ENCODE peak calls at places on chromosomes 6 and 20, in six cellular contexts. Z, M, U, R, H and B are unnamed samples. For H3K4me1, the result is how much of the 10 kb centered on the place peaks cover.

GRCh38 chr20:19886666-19887288 is 128.7 kb downstream of the RIN2 start:
- DNase-seq in Z (no peak), M (peak), U (no peak), R (no peak), H (peak), B (no peak)

GRCh38 chr6:119184008-119184665 is 105.7 kb upstream of the FAM184A start:
- DNase-seq in Z (no peak), M (peak), U (no peak), R (no peak), H (no peak), B (no peak)

GRCh38 chr6:72260489-72260888 is 361.4 kb upstream of the KCNQ5 start:
- DNase-seq in Z (no peak), M (peak), U (no peak), R (no peak), H (no peak), B (no peak)

GRCh38 chr6:12288211-12288618 is 1.9 kb upstream of the EDN1 start:
- DNase-seq in Z (no peak), M (no peak), U (no peak), R (no peak), H (no peak), B (no peak)

GRCh38 chr20:53402233-53403005 is 191.2 kb downstream of the ZNF217 start:
- DNase-seq in Z (no peak), M (no peak), U (no peak), R (no peak), H (no peak), B (no peak)

GRCh38 chr6:135334169-135334568 is 153.1 kb downstream of the MYB start:
- DNase-seq in Z (no peak), M (peak), U (no peak), R (no peak), H (no peak), B (no peak)

GRCh38 chr6:170522565-170523183 is 30.4 kb downstream of the PSMB1 start:
- DNase-seq in Z (no peak), M (peak), U (no peak), R (no peak), H (no peak), B (no peak)

GRCh38 chr6:35496851-35497570 is at the start of gene TEAD3:
- DNase-seq in Z (no peak), M (peak), U (peak), R (peak), H (peak), B (no peak)

GRCh38 chr6:157825243-157825904 is 2.3 kb downstream of the SNX9 start:
- DNase-seq in Z (no peak), M (peak), U (no peak), R (no peak), H (no peak), B (no peak)

GRCh38 chr20:60006261-60006660 is 48.0 kb downstream of the CDH26 start:
- DNase-seq in Z (no peak), M (no peak), U (no peak), R (no peak), H (no peak), B (peak)

GRCh38 chr20:5658897-5659296 is 91.3 kb upstream of the SHLD1 start:
- DNase-seq in Z (no peak), M (peak), U (peak), R (peak), H (peak), B (no peak)

GRCh38 chr6:20534906-20535305 is 649 bp downstream of the CDKAL1 start:
- DNase-seq in Z (no peak), M (no peak), U (no peak), R (no peak), H (no peak), B (no peak)

GRCh38 chr6:168355716-168356522 is 36.3 kb upstream of the DACT2 start:
- DNase-seq in Z (no peak), M (no peak), U (peak), R (peak), H (peak), B (no peak)

GRCh38 chr6:84575264-84575663 is 189.1 kb downstream of the TBX18 start:
- DNase-seq in Z (no peak), M (no peak), U (no peak), R (no peak), H (no peak), B (no peak)

DNA sequence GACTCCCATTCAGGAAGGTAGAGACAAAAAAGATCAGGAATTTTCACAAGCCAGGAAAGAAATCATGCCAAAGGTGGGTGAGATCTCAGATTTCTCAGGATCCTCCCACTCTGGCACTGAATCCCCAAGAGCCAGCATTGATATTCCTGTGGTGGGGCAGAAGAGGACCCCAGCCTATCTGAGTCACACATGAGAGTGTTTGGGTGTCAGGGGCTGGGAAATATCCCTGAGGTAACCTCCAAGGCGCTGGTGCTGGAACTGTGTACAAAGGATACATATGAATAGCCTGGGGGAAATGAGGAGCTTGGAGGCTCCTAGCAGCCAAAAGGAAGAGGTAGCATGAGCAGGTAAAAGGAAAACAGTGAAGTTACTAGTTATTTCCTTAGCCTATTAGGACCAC is 369.4 kb downstream of the BTBD9 start:
- DNase-seq in Z (no peak), M (no peak), U (no peak), R (no peak), H (no peak), B (no peak)
- H3K4me1 ChIP-seq in Z (under half), M (under half), U (half or more), R (under half), H (under half), B (under half)

DNA sequence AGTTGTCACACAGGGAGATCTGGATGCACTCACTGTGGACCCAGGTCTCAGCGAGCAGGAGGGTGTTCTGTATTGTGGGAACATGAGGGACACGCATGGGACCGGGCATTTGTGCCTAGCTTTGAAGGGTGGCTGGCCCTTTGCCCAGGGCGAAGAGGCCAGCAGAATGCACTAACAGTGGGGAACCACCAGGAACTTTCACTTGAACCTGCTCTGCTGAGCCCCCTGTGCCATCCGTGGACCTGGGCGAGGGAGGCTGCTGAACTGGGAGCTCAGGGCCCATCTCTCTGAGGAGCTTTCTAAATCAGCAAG is 1.2 kb upstream of the ULBP2 start:
- DNase-seq in Z (no peak), M (no peak), U (no peak), R (no peak), H (no peak), B (no peak)
- H3K27ac ChIP-seq in Z (no peak), M (no peak), U (no peak), R (no peak), H (no peak), B (no peak)

GRCh38 chr6:110874880-110875547 is 429 bp downstream of the AMD1 start:
- DNase-seq in Z (no peak), M (no peak), U (no peak), R (peak), H (peak), B (no peak)
- TF ChIP-seq POLR2A in Z (no peak), M (no peak), U (no peak), R (no peak), H (no peak), B (no peak)

GRCh38 chr6:111530777-111531176 is 47.8 kb upstream of the REV3L start:
- DNase-seq in Z (no peak), M (no peak), U (no peak), R (no peak), H (no peak), B (no peak)

GRCh38 chr6:111530218-111530617 is 47.2 kb upstream of the REV3L start:
- DNase-seq in Z (no peak), M (no peak), U (no peak), R (no peak), H (no peak), B (no peak)

GRCh38 chr6:111533087-111533784 is 50.2 kb upstream of the REV3L start:
- DNase-seq in Z (no peak), M (no peak), U (no peak), R (no peak), H (no peak), B (no peak)

GRCh38 chr6:111536888-111537287 is 53.9 kb upstream of the REV3L start:
- DNase-seq in Z (no peak), M (no peak), U (peak), R (peak), H (no peak), B (no peak)

GRCh38 chr6:111534366-111534765 is 51.3 kb upstream of the REV3L start:
- DNase-seq in Z (no peak), M (peak), U (peak), R (peak), H (peak), B (no peak)
- H3K4me1 ChIP-seq in Z (under half), M (under half), U (under half), R (under half), H (half or more), B (under half)

GRCh38 chr20:49641683-49642649 is 71.7 kb downstream of the B4GALT5 start:
- DNase-seq in Z (no peak), M (peak), U (no peak), R (no peak), H (peak), B (no peak)
- H3K27ac ChIP-seq in Z (peak), M (no peak), U (no peak), R (no peak), H (peak), B (peak)

DNA sequence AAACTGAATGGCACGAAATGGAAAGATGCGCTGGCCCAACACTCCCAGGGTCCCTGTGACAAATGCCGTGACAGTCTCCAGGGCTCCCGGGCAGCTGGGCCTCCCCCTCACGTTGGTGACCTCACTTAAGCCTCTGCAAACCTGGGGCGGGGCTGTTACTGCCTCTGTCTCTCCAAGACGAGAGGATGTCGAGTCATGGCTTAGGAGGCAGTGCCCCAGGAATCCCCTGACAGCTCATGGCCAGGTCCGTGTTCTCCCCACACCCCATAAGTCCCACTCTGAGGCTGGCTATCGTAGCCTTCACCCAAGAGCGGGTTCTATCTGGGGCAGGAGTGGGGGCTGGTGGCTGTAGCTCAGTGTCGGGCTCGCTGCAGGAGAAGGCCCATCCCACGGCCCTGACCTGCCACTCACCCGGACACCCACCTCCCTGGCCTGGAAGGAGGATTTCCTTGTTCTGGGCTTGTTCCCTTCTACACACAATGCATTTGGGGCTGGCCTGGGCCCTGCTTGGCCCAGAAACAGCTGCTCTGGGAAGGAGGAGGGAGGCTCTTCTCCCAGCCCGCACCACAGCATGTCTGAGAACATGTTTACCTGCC is 5.6 kb upstream of the RPS21 start:
- DNase-seq in Z (no peak), M (peak), U (no peak), R (peak), H (no peak), B (no peak)
- TF ChIP-seq POLR2A in Z (no peak), M (no peak), U (no peak), R (no peak), H (no peak), B (no peak)